ENCODE peak calls at places on chromosomes 16 and 17, in six cellular contexts. N is gastrocnemius medialis, W is body of pancreas, J is H9, P is OCI-LY7, S is tibial artery. I is an unnamed sample.

GRCh38 chr17:62705781-62706597 is 78.5 kb downstream of the MRC2 start:
- DNase-seq in W (peak; percentile 35), J (peak; percentile 86), S (no peak), P (no peak), N (no peak), I (no peak)

GRCh38 chr17:54992797-54993639 is 24.5 kb downstream of the STXBP4 start:
- DNase-seq in S (no peak), N (no peak), W (no peak), J (no peak), P (peak; percentile 75), I (peak; percentile 58)

GRCh38 chr17:28947639-28948038 is 3.7 kb downstream of the PHF12 start:
- DNase-seq in J (no peak), W (no peak), S (no peak), P (no peak), N (no peak), I (no peak)

GRCh38 chr17:62692721-62693431 is 65.4 kb downstream of the MRC2 start:
- DNase-seq in W (no peak), P (no peak), N (no peak), S (no peak), J (peak; percentile 86), I (no peak)

GRCh38 chr16:75379339-75379738 is 54.0 kb downstream of the CFDP1 start:
- DNase-seq in J (no peak), N (no peak), S (no peak), W (no peak), P (no peak), I (no peak)

GRCh38 chr17:60231691-60232090 is 81.9 kb downstream of the CA4 start:
- DNase-seq in J (no peak), S (no peak), W (no peak), P (no peak), N (no peak), I (no peak)

GRCh38 chr17:81295678-81296381 is 723 bp upstream of the SLC38A10 start:
- DNase-seq in P (peak; percentile 89), S (no peak), W (peak; percentile 89), N (no peak), J (peak; percentile 88), I (peak; percentile 90)

GRCh38 chr16:56610017-56610608 is 1.7 kb downstream of the MT2A start:
- DNase-seq in W (peak; percentile 42), N (peak; percentile 86), J (no peak), P (peak; percentile 32), S (peak; percentile 75), I (peak; percentile 52)

GRCh38 chr16:86048882-86049585 is 150.1 kb downstream of the IRF8 start:
- DNase-seq in J (no peak), N (no peak), P (peak; percentile 8), S (no peak), W (no peak), I (no peak)

GRCh38 chr16:50677351-50677750 is 3.8 kb downstream of the SNX20 start:
- DNase-seq in W (no peak), P (no peak), S (no peak), J (peak; percentile 45), N (no peak), I (no peak)

GRCh38 chr16:50680907-50681885 is at the start of gene SNX20:
- DNase-seq in J (no peak), W (no peak), N (no peak), P (peak; percentile 66), S (peak; percentile 54), I (peak; percentile 31)

GRCh38 chr16:50679676-50680555 is 1.2 kb downstream of the SNX20 start:
- DNase-seq in J (no peak), N (no peak), S (no peak), P (no peak), W (no peak), I (no peak)

GRCh38 chr16:50679266-50679665 is 1.8 kb downstream of the SNX20 start:
- DNase-seq in S (no peak), N (no peak), P (no peak), W (no peak), J (no peak), I (no peak)

DNA sequence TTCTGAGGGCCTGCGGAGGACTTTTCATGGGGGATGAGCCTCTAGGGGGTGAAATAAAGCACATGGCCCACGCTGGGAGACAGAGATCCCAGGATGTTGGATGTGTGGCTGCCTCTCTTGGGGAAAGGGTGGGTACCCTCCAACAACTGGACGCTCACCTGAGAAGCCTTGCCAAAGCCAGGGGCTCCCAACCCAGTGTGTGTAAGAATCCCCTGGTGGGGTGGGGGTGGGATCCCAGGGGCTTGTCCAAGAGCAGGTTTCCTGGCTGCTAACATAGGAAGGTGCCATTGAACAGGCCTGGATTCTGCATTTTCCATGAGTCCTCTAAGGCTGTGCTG is 587 bp downstream of the SNX20 start:
- DNase-seq in P (no peak), J (no peak), S (no peak), W (no peak), N (no peak), I (no peak)
- H3K4me1 ChIP-seq in P (peaks cover 19% of the 10 kb centered on the region), J (no peaks in the 10 kb centered on the region), S (no peaks in the 10 kb centered on the region), W (no peaks in the 10 kb centered on the region), N (no peaks in the 10 kb centered on the region), I (no peaks in the 10 kb centered on the region)

GRCh38 chr16:29815032-29815721 is 775 bp upstream of the PAGR1 start:
- DNase-seq in S (no peak), J (no peak), W (peak; percentile 38), P (no peak), N (peak; percentile 32), I (no peak)
- H3K4me1 ChIP-seq in S (peaks cover 47% of the 10 kb centered on the region), J (peaks cover 6% of the 10 kb centered on the region), W (peaks cover 65% of the 10 kb centered on the region), P (peaks cover 56% of the 10 kb centered on the region), N (peaks cover 44% of the 10 kb centered on the region), I (peaks cover 4% of the 10 kb centered on the region)

GRCh38 chr17:27497696-27498095 is 41.4 kb downstream of the KSR1 start:
- DNase-seq in P (no peak), J (no peak), N (no peak), S (no peak), W (no peak), I (no peak)
- H3K4me1 ChIP-seq in P (peaks cover 20% of the 10 kb centered on the region), J (peaks cover 17% of the 10 kb centered on the region), N (peaks cover 18% of the 10 kb centered on the region), S (peaks cover 23% of the 10 kb centered on the region), W (peaks cover 86% of the 10 kb centered on the region), I (peaks cover 14% of the 10 kb centered on the region)

DNA sequence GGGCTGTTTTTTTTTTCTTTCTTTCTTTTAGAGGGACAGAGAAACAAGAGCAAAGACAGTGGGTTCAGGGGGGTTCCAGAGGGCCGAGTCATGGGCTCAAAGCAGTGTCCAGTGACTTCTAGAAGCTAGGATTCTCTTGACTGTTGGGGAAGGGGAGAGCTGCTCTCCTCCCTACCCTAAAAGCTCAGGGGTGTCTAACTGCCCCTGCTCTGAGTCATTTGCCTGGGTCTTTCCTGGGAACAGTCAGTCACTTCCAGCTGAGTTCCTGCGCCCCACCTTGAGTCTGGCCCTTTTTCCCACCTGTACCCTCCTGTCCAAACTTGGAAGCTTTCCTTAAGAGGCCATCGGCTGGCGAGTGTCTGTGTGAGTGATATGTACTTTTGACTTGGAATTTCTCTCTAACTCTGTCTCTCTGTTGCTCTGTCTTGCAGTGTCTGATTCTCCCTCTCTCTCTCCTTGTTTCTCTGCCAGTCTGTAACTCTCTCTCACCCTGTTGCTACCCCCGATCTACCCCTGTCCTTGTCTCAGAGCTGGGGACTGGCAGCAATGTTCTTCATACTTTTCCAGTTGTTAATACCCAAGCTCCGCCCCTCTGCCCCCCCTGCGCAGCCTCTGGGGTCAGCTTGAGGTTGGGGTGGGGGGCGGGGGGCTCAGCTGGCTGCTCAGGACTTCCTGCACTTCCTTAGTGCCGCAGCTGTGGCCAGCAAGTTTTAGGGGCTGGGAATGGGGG is 2.4 kb downstream of the THRA start:
- DNase-seq in W (peak; percentile 37), J (no peak), N (no peak), P (no peak), S (no peak), I (peak; percentile 36)
- H3K4me1 ChIP-seq in W (peaks cover 65% of the 10 kb centered on the region), J (peaks cover 22% of the 10 kb centered on the region), N (peaks cover 68% of the 10 kb centered on the region), P (peaks cover 54% of the 10 kb centered on the region), S (peaks cover 61% of the 10 kb centered on the region), I (peaks cover 8% of the 10 kb centered on the region)

GRCh38 chr16:88982286-88983084 is 5.5 kb upstream of the CBFA2T3 start:
- DNase-seq in P (no peak), J (no peak), W (no peak), N (no peak), S (no peak), I (no peak)

GRCh38 chr16:88983771-88984687 is 7.0 kb upstream of the CBFA2T3 start:
- DNase-seq in P (peak; percentile 61), J (no peak), W (no peak), N (no peak), S (no peak), I (no peak)

GRCh38 chr16:88979616-88980015 is 2.6 kb upstream of the CBFA2T3 start:
- DNase-seq in P (no peak), W (no peak), J (no peak), S (no peak), N (no peak), I (no peak)

GRCh38 chr16:88985521-88985920 is 8.5 kb upstream of the CBFA2T3 start:
- DNase-seq in S (no peak), J (no peak), N (no peak), W (no peak), P (no peak), I (no peak)

DNA sequence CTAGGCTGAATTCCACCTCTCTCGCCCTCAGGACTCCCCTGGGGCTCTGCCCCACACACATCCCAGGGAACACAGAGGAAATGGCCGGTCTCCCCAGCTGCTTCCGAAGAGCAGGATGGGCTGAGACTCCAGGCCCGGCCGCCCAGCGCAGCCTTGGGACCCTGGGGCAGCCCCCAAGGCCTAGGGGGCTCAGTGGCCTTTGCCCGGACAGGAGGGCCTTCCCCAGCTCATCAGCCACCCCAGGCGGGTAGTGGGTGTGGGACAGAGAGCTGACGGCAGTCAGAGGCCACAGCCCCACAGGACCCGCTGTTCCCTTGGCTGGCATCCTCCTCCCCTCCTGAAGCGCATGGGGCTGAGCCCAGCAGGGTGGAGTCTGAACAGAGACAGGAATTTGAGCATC is 6.2 kb upstream of the CBFA2T3 start:
- DNase-seq in P (no peak), S (no peak), N (no peak), J (no peak), W (no peak), I (no peak)
- H3K4me1 ChIP-seq in P (peaks cover 84% of the 10 kb centered on the region), S (no peaks in the 10 kb centered on the region), N (no peaks in the 10 kb centered on the region), J (no peaks in the 10 kb centered on the region), W (no peaks in the 10 kb centered on the region), I (no peaks in the 10 kb centered on the region)

GRCh38 chr16:14310519-14310991 is 239.4 kb downstream of the MRTFB start:
- DNase-seq in N (peak; percentile 64), J (peak; percentile 65), S (no peak), P (peak; percentile 84), W (peak; percentile 39), I (no peak)
- H3K4me1 ChIP-seq in N (peaks cover 79% of the 10 kb centered on the region), J (no peaks in the 10 kb centered on the region), S (peaks cover 49% of the 10 kb centered on the region), P (peaks cover 89% of the 10 kb centered on the region), W (peaks cover 71% of the 10 kb centered on the region), I (no peaks in the 10 kb centered on the region)

GRCh38 chr16:2472488-2472864 is 1.4 kb downstream of the NTN3 start:
- DNase-seq in J (no peak), W (no peak), S (no peak), N (no peak), P (no peak), I (no peak)
- H3K4me1 ChIP-seq in J (no peaks in the 10 kb centered on the region), W (peaks cover 75% of the 10 kb centered on the region), S (peaks cover 54% of the 10 kb centered on the region), N (peaks cover 28% of the 10 kb centered on the region), P (peaks cover 74% of the 10 kb centered on the region), I (no peaks in the 10 kb centered on the region)

DNA sequence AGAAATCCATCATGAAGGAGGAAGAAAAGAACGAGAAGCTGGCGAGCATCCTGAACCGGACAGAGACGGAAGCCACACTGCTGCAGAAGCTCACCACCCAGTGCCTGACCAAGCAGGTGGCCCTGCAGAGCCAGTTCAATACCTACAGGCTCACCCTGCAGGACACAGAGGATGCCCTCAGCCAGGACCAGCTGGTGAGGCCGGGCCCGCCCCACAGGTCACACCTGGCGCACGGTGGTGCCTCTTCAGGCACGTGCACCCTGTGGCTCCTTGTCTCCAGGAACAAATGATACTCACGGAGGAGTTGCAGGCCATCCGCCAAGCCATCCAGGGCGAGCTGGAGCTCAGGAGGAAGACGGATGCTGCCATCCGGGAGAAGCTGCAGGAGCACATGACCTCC is 19.8 kb upstream of the GAA start:
- DNase-seq in W (no peak), N (no peak), S (no peak), J (no peak), P (no peak), I (no peak)
- H3K4me1 ChIP-seq in W (peaks cover 6% of the 10 kb centered on the region), N (peaks cover 6% of the 10 kb centered on the region), S (peaks cover 6% of the 10 kb centered on the region), J (no peaks in the 10 kb centered on the region), P (no peaks in the 10 kb centered on the region), I (no peaks in the 10 kb centered on the region)

I was measured in small intestine.